ENCODE peak calls at places on chromosome 22, in five cellular contexts. V is H9, N is HCT116, F is PC-3, Q is fibroblast of lung. O is an unnamed sample.

GRCh38 chr22:36850682-36851081 is 10.1 kb upstream of the NCF4 start:
- DNase-seq in V (no peak), N (no peak), F (no peak), Q (no peak), O (no peak)

GRCh38 chr22:19554834-19555404 is 30.7 kb upstream of the CLDN5 start:
- DNase-seq in V (peak; percentile 87), N (peak; percentile 28), F (peak; percentile 59), Q (peak; percentile 10), O (no peak)

GRCh38 chr22:36148411-36148810 is 12.1 kb downstream of the APOL3 start:
- DNase-seq in V (no peak), N (no peak), F (no peak), Q (no peak), O (no peak)

GRCh38 chr22:26483043-26483438 is 542 bp downstream of the HPS4 start:
- DNase-seq in V (no peak), N (no peak), F (no peak), Q (no peak), O (no peak)

GRCh38 chr22:17065433-17065832 is 19.4 kb upstream of the IL17RA start:
- DNase-seq in V (no peak), N (no peak), F (no peak), Q (no peak), O (no peak)

GRCh38 chr22:40533712-40534378 is 102.7 kb downstream of the MRTFA start:
- DNase-seq in V (no peak), N (no peak), F (peak; percentile 62), Q (peak; percentile 84), O (peak; percentile 79)

GRCh38 chr22:21641417-21641794 is 696 bp upstream of the SDF2L1 start:
- DNase-seq in V (peak; percentile 60), N (no peak), F (peak; percentile 44), Q (peak; percentile 42), O (no peak)

GRCh38 chr22:26922804-26923203 is 265.4 kb downstream of the MIAT start:
- DNase-seq in V (peak; percentile 75), N (no peak), F (no peak), Q (no peak), O (no peak)

GRCh38 chr22:41862160-41862529 is 29.2 kb downstream of the SREBF2 start:
- DNase-seq in V (no peak), N (no peak), F (no peak), Q (peak; percentile 18), O (no peak)
- H3K9ac ChIP-seq in V (no peak overlapping the region), N (no peak overlapping the region), F (no peak overlapping the region), Q (no peak overlapping the region), O (no peak overlapping the region)

GRCh38 chr22:48576333-48577013 is 1251.2 kb downstream of the BRD1 start:
- DNase-seq in V (peak; percentile 54), N (no peak), F (no peak), Q (peak; percentile 29), O (no peak)
- TF ChIP-seq CTCF in V (peak; percentile 73), N (no peak), F (peak; percentile 15), Q (no peak), O (no peak)

GRCh38 chr22:23158516-23159286 is 13.4 kb downstream of the RAB36 start:
- DNase-seq in V (no peak), N (no peak), F (no peak), Q (no peak), O (no peak)

GRCh38 chr22:23161574-23161973 is 16.3 kb downstream of the RAB36 start:
- DNase-seq in V (no peak), N (no peak), F (no peak), Q (no peak), O (no peak)

GRCh38 chr22:23163665-23164064 is 16.6 kb upstream of the BCR start:
- DNase-seq in V (no peak), N (no peak), F (no peak), Q (no peak), O (no peak)

GRCh38 chr22:23159287-23159622 is 14.0 kb downstream of the RAB36 start:
- DNase-seq in V (no peak), N (no peak), F (no peak), Q (no peak), O (no peak)

DNA sequence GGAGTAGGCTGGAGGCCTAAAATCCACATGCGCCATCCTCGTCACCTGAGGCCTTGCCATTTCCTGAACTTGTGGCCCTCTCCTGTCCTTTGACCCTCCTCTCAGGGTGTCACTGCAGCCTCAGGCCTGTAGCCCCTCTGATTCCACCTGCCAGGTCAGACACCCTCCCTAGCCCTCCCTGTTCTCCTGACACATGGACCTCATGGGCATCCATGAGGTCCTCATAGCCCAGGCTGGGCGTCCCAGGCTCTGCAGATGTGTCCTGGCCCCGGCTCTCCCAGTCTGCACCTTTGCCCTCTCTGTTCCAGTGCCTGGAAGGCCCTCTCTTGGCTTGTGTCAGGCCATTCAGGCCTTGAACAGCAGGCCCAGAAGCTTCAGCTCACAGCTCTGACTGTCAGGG is 15.8 kb downstream of the RAB36 start:
- DNase-seq in V (no peak), N (no peak), F (no peak), Q (no peak), O (no peak)
- H3K9ac ChIP-seq in V (no peak overlapping the region), N (no peak overlapping the region), F (no peak overlapping the region), Q (no peak overlapping the region), O (no peak overlapping the region)

GRCh38 chr22:49543876-49544275 is 283.8 kb downstream of the BRD1 start:
- DNase-seq in V (no peak), N (no peak), F (no peak), Q (no peak), O (no peak)

GRCh38 chr22:49540571-49541450 is 286.9 kb downstream of the BRD1 start:
- DNase-seq in V (no peak), N (no peak), F (no peak), Q (no peak), O (no peak)

GRCh38 chr22:49540084-49540483 is 287.6 kb downstream of the BRD1 start:
- DNase-seq in V (no peak), N (no peak), F (no peak), Q (no peak), O (no peak)

GRCh38 chr22:49544286-49544685 is 283.4 kb downstream of the BRD1 start:
- DNase-seq in V (no peak), N (no peak), F (no peak), Q (no peak), O (no peak)

DNA sequence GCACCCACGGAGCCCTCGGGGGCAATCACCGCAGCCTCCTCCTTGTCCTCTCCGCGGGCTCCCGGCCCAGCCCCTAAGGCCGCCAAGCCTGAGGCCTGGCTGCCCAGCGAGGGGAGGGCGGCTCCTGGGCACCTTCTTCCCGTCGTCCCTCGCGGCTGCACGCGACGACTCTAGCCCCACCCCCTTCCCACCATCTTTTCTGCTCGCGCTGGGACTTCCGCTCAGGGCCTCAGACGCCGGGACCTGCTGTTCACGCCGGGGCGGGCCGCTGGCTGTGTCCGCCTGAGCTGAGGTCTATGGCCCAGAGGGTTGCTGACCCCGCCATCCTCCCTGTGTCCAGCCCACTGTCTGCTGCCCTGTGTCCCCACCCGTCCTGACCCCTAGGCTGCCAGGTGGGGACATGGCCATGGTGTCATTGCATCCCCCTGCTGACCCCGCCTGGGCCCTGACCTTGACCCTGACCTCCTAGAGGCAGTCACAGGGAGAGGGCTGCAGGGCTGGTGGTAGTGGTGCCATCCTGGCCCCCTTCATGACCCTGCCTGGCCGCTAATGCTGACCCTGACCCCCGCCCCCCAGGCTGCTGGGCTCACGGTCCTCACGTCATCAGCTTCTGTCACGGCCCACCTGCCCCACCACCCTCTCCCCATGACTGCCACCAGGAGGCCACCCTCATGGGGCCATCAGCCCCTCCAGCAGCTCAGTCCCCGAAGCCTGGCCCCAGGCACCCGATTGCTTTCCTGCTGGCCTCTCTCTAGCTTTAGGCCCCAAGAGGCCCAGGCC is 286.0 kb downstream of the BRD1 start:
- DNase-seq in V (no peak), N (no peak), F (no peak), Q (no peak), O (no peak)
- TF ChIP-seq CTCF in V (no peak), N (no peak), F (no peak), Q (no peak), O (no peak)

DNA sequence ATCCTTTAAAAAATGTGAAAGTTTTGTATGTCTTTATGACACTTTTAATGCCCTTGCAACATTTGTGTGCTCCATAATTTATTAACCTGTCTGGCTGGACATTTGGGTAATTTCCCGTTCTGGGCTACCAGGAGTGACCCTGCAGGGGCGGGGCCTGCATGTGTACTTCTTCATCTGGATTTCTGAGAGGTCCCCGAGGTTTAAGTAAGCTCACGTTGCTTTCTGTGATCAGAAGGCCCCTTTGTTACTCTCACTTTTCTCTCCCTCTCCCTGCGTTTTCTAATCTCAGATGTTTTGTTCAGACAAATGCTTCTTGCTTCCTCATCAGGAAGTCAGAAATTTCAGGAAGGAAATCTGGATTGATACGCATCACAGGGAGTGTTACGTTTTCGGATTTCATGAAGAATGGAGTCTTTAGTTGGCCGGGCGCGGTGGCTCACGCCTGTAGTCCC is 78.9 kb upstream of the CRYBB3 start:
- DNase-seq in V (no peak), N (no peak), F (no peak), Q (no peak), O (no peak)
- H3K9ac ChIP-seq in V (no peak overlapping the region), N (peak overlapping the region; percentile 36), F (peak overlapping the region; percentile 76), Q (no peak overlapping the region), O (no peak overlapping the region)

GRCh38 chr22:23098718-23099524 is 28.6 kb downstream of the GNAZ start:
- DNase-seq in V (no peak), N (no peak), F (no peak), Q (peak; percentile 6), O (no peak)

GRCh38 chr22:23099525-23099792 is 29.1 kb downstream of the GNAZ start:
- DNase-seq in V (no peak), N (no peak), F (no peak), Q (no peak), O (no peak)

GRCh38 chr22:23095467-23096342 is 25.4 kb downstream of the GNAZ start:
- DNase-seq in V (no peak), N (no peak), F (no peak), Q (no peak), O (no peak)

GRCh38 chr22:23098230-23098705 is 27.9 kb downstream of the GNAZ start:
- DNase-seq in V (no peak), N (no peak), F (no peak), Q (no peak), O (no peak)

GRCh38 chr22:23097412-23098229 is 27.3 kb downstream of the GNAZ start:
- DNase-seq in V (no peak), N (no peak), F (no peak), Q (no peak), O (no peak)
- TF ChIP-seq CTCF in V (no peak), N (no peak), F (no peak), Q (no peak), O (no peak)

DNA sequence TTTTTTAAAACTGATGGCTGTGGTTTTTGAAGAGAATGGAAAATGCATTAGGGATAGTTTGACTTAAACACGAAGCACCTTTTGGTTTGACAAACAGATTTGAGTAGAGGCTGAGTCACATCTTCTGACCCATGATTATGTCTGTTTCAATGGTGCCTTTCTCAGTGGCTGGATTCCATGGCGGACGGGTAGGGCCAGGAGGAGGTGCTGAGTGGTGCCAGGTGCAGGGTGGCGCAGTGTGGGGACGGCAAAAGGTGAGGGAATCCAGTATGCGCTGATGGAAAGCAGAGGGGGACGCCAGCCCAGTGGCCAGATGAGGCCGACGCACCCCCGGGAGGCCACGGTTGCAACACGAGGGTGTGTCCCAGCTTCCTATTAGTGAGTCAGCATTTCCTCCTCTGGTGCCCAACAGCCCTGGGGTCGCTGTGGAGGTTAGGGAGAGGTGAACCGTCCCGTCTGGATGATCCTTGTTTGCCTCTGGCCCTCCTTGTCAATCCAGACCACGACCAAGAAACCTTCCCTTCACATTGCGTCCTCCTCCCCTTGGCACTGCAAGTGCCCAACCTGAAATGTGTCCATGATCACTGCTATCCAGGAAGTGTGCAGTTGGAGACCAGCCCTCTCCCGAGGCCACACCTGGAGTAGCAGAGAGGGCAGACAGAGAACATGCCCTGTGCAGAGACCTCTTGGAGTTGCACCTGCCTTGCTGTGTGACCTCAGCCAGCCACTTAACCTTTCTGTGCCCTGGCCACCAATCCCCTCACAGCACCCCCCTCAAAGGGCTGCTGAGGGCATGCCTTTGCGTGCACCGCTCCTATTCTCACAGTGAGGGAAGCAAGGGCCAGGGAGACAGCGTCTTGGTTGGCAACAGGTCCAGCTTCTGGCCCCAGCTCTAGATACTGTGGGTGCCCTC is 32.5 kb upstream of the ATXN10 start:
- DNase-seq in V (no peak), N (peak; percentile 49), F (peak; percentile 77), Q (peak; percentile 60), O (no peak)
- H3K9ac ChIP-seq in V (no peak overlapping the region), N (peak overlapping the region; percentile 61), F (peak overlapping the region; percentile 77), Q (no peak overlapping the region), O (no peak overlapping the region)